ENCODE peak calls at places on chromosomes 12 and 14, in eight cellular contexts. P, W, U, Z, I, J, B and S are unnamed samples.

GRCh38 chr12:40229690-40230651 is 5.2 kb downstream of the LRRK2 start:
- DNase-seq in B (no peak), Z (no peak), P (no peak), J (no peak), U (no peak), W (no peak), I (no peak), S (no peak)

GRCh38 chr14:58096731-58097130 is 55.3 kb downstream of the ARMH4 start:
- DNase-seq in W (no peak), I (no peak), U (no peak), B (no peak), Z (no peak), P (no peak), J (no peak), S (no peak)

GRCh38 chr12:27462851-27463250 is 16.3 kb downstream of the SMCO2 start:
- DNase-seq in W (no peak), I (no peak), U (no peak), B (no peak), J (no peak), P (peak), Z (no peak), S (peak)

GRCh38 chr14:56102901-56103409 is 15.3 kb upstream of the PELI2 start:
- DNase-seq in Z (no peak), I (no peak), W (peak), U (no peak), P (no peak), J (no peak), B (no peak), S (no peak)

GRCh38 chr12:20142956-20143355 is 225.4 kb upstream of the PDE3A start:
- DNase-seq in P (no peak), Z (no peak), B (no peak), U (no peak), W (no peak), J (no peak), I (no peak), S (no peak)

GRCh38 chr14:105196228-105196960 is 15.3 kb upstream of the NUDT14 start:
- DNase-seq in P (peak), B (no peak), U (no peak), Z (no peak), J (no peak), I (no peak), W (no peak), S (no peak)

GRCh38 chr14:59020382-59020781 is 168.1 kb upstream of the DAAM1 start:
- DNase-seq in I (no peak), J (no peak), P (no peak), Z (peak), B (no peak), U (no peak), W (no peak), S (no peak)

GRCh38 chr12:114478891-114479290 is 72.9 kb upstream of the TBX5 start:
- DNase-seq in B (no peak), I (no peak), W (no peak), P (no peak), U (no peak), J (no peak), Z (no peak), S (no peak)

GRCh38 chr12:96020314-96021003 is 14.9 kb downstream of the LTA4H start:
- DNase-seq in B (no peak), W (no peak), P (no peak), U (no peak), I (no peak), Z (no peak), J (no peak), S (no peak)